ENCODE peak calls at places on chromosomes 1 and 21, in four cellular contexts. C is stomach, V is ovary, L is K562. W is an unnamed sample.

GRCh38 chr1:14980801-14981200 is 172.7 kb upstream of the TMEM51 start:
- DNase-seq in L (no peak), C (no peak), V (no peak), W (no peak)

GRCh38 chr1:87115317-87115885 is 201.0 kb downstream of the HS2ST1 start:
- DNase-seq in C (no peak), L (no peak), V (no peak), W (no peak)

GRCh38 chr1:155719703-155720102 is 30.8 kb downstream of the DAP3 start:
- DNase-seq in L (no peak), V (no peak), C (no peak), W (no peak)

GRCh38 chr1:66927528-66927927 is 2.7 kb downstream of the MIER1 start:
- DNase-seq in L (no peak), C (no peak), V (no peak), W (no peak)

GRCh38 chr1:53511933-53512806 is 53.0 kb downstream of the DMRTB1 start:
- DNase-seq in L (no peak), V (no peak), C (no peak), W (no peak)

GRCh38 chr1:192709544-192709943 is 73.6 kb downstream of the RGS13 start:
- DNase-seq in L (no peak), C (no peak), V (no peak), W (no peak)

GRCh38 chr21:42665026-42665425 is 11.6 kb downstream of the PDE9A start:
- DNase-seq in C (no peak), V (no peak), L (peak), W (peak)

GRCh38 chr1:110245876-110246620 is 35.9 kb downstream of the KCNC4 start:
- DNase-seq in L (no peak), C (no peak), V (no peak), W (no peak)

GRCh38 chr21:33293136-33293535 is 27.0 kb downstream of the IL10RB start:
- DNase-seq in L (no peak), V (no peak), C (no peak), W (no peak)

GRCh38 chr1:119286587-119287181 is 81.9 kb upstream of the HAO2 start:
- DNase-seq in L (peak), C (no peak), V (no peak), W (peak)

GRCh38 chr1:109677459-109677858 is 9.6 kb downstream of the GSTM2 start:
- DNase-seq in V (no peak), L (peak), C (no peak), W (no peak)

GRCh38 chr1:226676381-226676780 is 62.7 kb downstream of the ITPKB start:
- DNase-seq in L (no peak), V (no peak), C (no peak), W (no peak)

GRCh38 chr1:222310830-222311229 is 237.1 kb downstream of the HHIPL2 start:
- DNase-seq in C (no peak), V (no peak), L (no peak), W (no peak)

GRCh38 chr1:241323510-241323909 is 33.5 kb downstream of the RGS7 start:
- DNase-seq in C (peak), V (no peak), L (no peak), W (peak)

GRCh38 chr1:226541631-226542622 is 6.6 kb upstream of the STUM start:
- DNase-seq in V (peak), C (peak), L (no peak), W (peak)

GRCh38 chr1:224635356-224635755 is 19.2 kb downstream of the CNIH3 start:
- DNase-seq in V (no peak), C (no peak), L (no peak), W (no peak)

GRCh38 chr1:10814312-10814711 is 17.9 kb upstream of the CASZ1 start:
- DNase-seq in L (no peak), V (no peak), C (no peak), W (no peak)

GRCh38 chr1:10813801-10814200 is 17.4 kb upstream of the CASZ1 start:
- DNase-seq in V (no peak), C (no peak), L (no peak), W (no peak)

GRCh38 chr1:10815863-10816195 is 19.4 kb upstream of the CASZ1 start:
- DNase-seq in C (peak), V (no peak), L (no peak), W (peak)

GRCh38 chr1:10816233-10816632 is 19.8 kb upstream of the CASZ1 start:
- DNase-seq in V (no peak), L (no peak), C (no peak), W (no peak)

DNA sequence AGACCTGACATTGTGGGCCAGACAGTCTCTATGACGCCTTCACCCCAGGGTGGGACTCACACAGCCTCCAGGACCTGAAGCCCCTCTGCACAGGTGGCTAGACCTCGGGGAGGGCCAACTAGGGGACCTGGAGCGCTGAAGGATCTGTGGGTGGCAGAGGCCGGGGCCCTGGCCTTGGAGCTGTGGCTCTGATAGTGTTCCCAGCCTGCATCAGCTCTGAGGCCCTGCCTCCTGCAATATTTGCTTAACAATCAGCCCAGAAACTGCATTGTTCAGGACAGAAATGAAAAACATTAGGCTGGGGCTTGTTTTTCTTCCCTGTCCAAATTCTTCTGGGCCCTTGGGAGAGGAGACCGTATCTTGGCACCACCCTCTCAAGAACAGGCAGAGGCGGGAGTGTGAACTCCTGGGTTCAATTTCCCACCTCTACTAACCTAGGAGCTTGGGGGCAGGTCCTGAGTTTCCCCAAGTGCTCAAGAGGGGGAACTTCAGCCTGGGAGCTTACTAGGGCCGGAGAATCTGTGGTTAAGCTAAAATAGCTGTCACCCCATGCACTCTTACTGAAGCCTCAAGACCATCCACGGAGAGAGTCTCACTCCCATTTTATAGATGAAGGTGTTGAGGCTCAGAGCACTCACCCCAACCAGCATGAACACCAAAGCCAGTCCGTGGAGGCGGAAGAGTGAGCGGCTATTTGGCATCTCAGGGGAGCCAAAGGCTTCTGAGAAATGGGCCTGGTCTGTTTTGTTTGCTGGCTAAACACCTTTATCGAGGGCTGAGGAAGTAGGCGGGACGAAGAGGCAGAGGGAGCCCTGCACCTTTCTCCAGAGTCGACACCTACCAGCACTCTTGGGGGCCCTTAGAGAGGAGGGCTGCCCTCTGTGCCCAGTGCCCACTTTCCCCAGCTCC is 18.8 kb upstream of the CASZ1 start:
- DNase-seq in L (no peak), V (no peak), C (peak), W (peak)
- H3K27ac ChIP-seq in L (no peak), V (no peak), C (peak), W (peak)

GRCh38 chr1:62782197-62782886 is 1.6 kb upstream of the ATG4C start:
- DNase-seq in V (no peak), C (no peak), L (no peak), W (no peak)

GRCh38 chr1:62778208-62778607 is 5.7 kb upstream of the ATG4C start:
- DNase-seq in V (no peak), L (no peak), C (no peak), W (no peak)

GRCh38 chr1:62784509-62785365 is 805 bp downstream of the ATG4C start:
- DNase-seq in L (peak), V (no peak), C (no peak), W (no peak)

DNA sequence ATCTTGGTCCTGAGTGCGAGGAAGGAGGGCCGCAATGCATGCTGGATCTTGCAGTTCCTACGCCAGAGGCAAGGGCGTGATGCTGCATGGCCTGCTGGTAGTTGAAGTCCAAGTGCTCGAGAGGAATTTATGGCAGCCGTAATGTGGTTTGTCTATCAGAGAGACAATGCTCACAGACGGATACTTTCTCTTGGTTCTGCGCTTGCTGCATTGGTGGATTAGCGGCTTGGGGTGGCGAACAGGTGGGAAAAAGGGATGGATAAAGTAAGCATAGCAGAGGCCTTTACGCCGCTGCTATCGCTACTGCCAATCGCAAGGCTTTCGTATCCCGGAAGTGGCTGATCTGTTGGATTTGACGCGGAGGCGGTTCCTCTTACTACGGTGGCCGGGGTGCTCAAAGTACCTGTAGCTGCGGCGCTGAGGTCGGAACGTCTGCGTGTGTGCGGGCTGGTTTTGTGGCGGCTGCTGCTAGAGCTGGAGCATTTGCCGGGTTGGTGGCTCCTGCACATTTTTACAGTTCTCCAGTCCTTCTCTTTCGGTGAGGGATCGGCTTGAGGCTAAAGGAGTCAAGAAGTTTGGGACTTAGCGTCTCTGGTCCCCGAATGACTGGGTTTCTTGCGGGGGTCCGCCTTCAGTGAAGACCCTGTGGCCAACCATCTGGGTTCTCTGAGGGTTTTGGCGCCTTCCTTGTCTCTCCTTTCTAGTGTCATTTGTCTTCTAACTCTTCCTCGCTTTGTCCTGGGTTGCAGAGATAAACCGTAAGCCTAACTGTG is at the start of gene ATG4C:
- DNase-seq in L (peak), C (peak), V (peak), W (peak)
- TF ChIP-seq EP300 in L (peak), C (no peak), V (peak), W (no peak)

GRCh38 chr1:24970926-24971530 is 41.0 kb upstream of the RUNX3 start:
- DNase-seq in V (no peak), C (no peak), L (no peak), W (no peak)

GRCh38 chr1:24971539-24971938 is 41.5 kb upstream of the RUNX3 start:
- DNase-seq in L (no peak), C (no peak), V (no peak), W (no peak)

GRCh38 chr1:24968941-24969585 is 39.0 kb upstream of the RUNX3 start:
- DNase-seq in C (no peak), V (no peak), L (no peak), W (no peak)

GRCh38 chr1:24969616-24970398 is 39.7 kb upstream of the RUNX3 start:
- DNase-seq in C (no peak), V (no peak), L (no peak), W (no peak)

DNA sequence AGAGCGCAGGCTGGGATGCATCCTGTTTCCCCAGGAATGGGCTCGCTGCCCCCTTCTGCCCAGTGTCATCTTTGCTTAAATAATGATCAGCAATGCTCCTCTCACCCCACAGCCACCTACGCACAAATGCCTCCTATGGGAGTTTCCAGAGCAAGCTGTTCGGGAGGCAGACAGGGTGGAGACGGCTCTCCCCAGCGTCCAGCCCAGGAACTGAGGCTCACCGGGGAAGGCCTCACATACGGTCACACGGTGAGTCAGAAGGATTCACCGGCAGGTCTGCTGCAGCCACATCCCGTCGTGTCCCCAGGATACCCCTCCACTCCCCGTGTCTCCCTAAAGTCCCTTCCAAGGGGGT is 40.3 kb upstream of the RUNX3 start:
- DNase-seq in C (no peak), L (no peak), V (no peak), W (no peak)
- H3K4me3 ChIP-seq in C (no peak), L (no peak), V (no peak), W (no peak)

GRCh38 chr1:56202743-56203142 is 376.6 kb downstream of the PLPP3 start:
- DNase-seq in L (no peak), V (no peak), C (no peak), W (no peak)

GRCh38 chr1:56199060-56199459 is 380.3 kb downstream of the PLPP3 start:
- DNase-seq in C (no peak), V (no peak), L (no peak), W (no peak)

GRCh38 chr1:56200446-56200845 is 378.9 kb downstream of the PLPP3 start:
- DNase-seq in C (no peak), L (no peak), V (no peak), W (no peak)

GRCh38 chr1:56202186-56202585 is 377.2 kb downstream of the PLPP3 start:
- DNase-seq in V (no peak), L (no peak), C (no peak), W (no peak)

GRCh38 chr1:56200921-56201320 is 378.4 kb downstream of the PLPP3 start:
- DNase-seq in V (no peak), L (no peak), C (no peak), W (no peak)
- H3K27ac ChIP-seq in V (no peak), L (no peak), C (no peak), W (no peak)

GRCh38 chr1:234981758-234982157 is 146.9 kb downstream of the TOMM20 start:
- DNase-seq in L (no peak), C (no peak), V (no peak), W (no peak)

GRCh38 chr1:234979316-234980223 is 149.1 kb downstream of the TOMM20 start:
- DNase-seq in V (no peak), L (no peak), C (no peak), W (no peak)

GRCh38 chr1:234980224-234980656 is 148.4 kb downstream of the TOMM20 start:
- DNase-seq in V (peak), C (no peak), L (no peak), W (no peak)

GRCh38 chr1:234978397-234979291 is 150.0 kb downstream of the TOMM20 start:
- DNase-seq in L (peak), V (no peak), C (peak), W (peak)

DNA sequence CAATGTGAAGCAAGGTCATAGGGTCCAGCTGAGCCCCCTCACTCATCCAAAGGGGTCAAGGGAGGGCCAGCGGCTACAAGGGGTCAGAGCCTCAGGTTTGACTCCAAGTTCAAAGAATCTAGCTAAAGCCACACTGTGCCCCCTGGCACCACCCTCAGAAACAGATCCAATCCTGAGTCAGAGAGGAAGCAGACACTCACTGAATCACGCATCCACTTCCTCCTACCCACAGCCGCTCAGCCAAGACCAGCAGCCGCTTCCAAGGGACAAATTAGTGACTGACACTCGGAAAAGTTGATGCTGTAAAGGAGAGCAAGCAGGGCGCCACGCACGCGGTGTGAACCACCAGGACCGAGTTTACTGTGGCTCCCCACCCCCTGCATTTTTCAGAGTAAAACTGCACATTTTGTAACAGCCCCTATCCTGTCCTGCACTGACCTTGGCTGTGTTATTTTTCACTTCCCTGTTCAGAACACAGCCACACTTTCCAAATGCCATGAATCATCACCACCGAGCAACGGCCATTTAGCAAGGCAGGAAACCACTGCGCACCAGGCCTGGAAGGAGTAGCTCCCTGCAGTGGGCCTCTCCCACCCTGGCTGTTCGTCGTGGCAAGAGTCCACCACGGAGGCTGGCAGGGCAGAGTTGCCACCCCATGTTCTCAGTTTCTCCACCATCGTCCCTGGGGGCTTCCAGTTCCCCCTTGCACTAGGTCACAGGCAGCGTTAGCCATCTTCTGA is 147.8 kb downstream of the TOMM20 start:
- DNase-seq in C (peak), V (peak), L (no peak), W (peak)
- TF ChIP-seq EP300 in C (peak), V (peak), L (peak), W (no peak)

DNA sequence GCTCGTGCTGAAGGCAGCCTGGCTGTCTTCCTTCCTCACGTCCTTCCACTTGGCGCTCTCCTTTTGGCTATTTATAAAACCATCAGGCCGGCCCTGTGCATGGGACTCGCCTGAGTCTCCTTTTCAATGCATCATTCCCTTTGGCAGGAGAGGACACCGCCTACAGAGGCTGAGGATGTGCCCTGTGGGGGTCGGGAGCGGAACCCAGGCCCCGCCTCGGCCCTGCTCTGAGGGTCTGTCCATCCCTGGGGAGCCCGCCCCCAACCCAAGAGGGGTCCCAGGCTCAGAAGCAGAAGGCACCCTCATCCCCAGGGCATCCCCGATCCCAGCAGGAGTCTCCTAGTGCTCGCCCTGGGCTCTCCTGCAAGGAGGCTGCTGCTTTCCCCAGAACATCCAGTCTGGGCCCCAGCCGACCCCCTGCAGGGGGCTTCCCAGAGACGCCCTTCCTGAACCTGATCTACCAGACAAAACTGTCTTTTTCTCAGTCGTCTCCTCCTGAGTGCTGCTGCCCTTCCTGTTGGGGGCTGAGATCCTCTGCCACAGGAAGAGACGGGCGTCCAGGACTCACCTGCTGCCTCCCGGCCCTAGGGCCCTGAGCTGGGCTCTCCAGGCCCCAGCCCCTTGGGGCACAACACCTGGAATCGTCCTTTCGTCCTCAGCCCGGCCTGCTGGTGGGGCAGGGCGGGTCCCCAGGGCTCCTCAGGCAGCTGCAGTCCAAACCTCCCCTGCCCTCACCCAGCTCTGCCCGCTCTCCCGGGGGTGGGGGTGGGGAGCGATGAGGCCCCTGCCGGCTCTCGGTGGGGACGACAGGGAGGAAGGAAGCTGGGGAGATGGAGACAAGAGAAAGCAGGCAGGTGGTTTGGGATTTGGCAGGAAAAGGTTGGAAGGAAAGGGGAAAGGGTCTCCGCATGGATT is 36.8 kb downstream of the TP73 start:
- DNase-seq in V (no peak), C (no peak), L (no peak), W (no peak)
- H3K4me3 ChIP-seq in V (no peak), C (no peak), L (no peak), W (no peak)

GRCh38 chr1:91747666-91748065 is 138.3 kb downstream of the TGFBR3 start:
- DNase-seq in V (no peak), C (no peak), L (no peak), W (no peak)
- H3K27ac ChIP-seq in V (no peak), C (no peak), L (no peak), W (no peak)

GRCh38 chr1:177170756-177171535 is at the start of gene BRINP2:
- DNase-seq in V (peak), C (peak), L (no peak), W (peak)

GRCh38 chr1:177173976-177174375 is 3.2 kb downstream of the BRINP2 start:
- DNase-seq in C (no peak), L (no peak), V (no peak), W (no peak)

GRCh38 chr1:177171536-177172123 is 872 bp downstream of the BRINP2 start:
- DNase-seq in C (no peak), L (no peak), V (no peak), W (no peak)

GRCh38 chr1:177172866-177173265 is 2.1 kb downstream of the BRINP2 start:
- DNase-seq in L (no peak), V (no peak), C (no peak), W (no peak)

GRCh38 chr1:177172331-177172730 is 1.6 kb downstream of the BRINP2 start:
- DNase-seq in L (no peak), C (no peak), V (no peak), W (no peak)
- TF ChIP-seq EP300 in L (no peak), C (no peak), V (no peak), W (no peak)